ENCODE peak calls at places on chromosome 22, in eight cellular contexts. One of them, this sample, is unnamed.

GRCh38 chr22:23129149-23129548 is 12.6 kb downstream of the RSPH14 start:
- DNase-seq in prostate gland: no peak
- DNase-seq in body of pancreas: no peak
- DNase-seq in suprapubic skin: no peak
- DNase-seq in upper lobe of left lung: no peak
- DNase-seq in A549: no peak
- DNase-seq in uterus: no peak
- DNase-seq in tibial nerve: no peak
- DNase-seq in this sample: no peak

GRCh38 chr22:17767236-17768065 is 6.8 kb downstream of the BID start:
- DNase-seq in prostate gland: no peak
- DNase-seq in body of pancreas: no peak
- DNase-seq in suprapubic skin: no peak
- DNase-seq in upper lobe of left lung: no peak
- DNase-seq in A549: no peak
- DNase-seq in uterus: no peak
- DNase-seq in tibial nerve: no peak
- DNase-seq in this sample: no peak

GRCh38 chr22:24325105-24325757 is 54.6 kb downstream of the SPECC1L start:
- DNase-seq in prostate gland: peak; percentile 19
- DNase-seq in body of pancreas: no peak
- DNase-seq in suprapubic skin: no peak
- DNase-seq in upper lobe of left lung: no peak
- DNase-seq in A549: peak; percentile 16
- DNase-seq in uterus: no peak
- DNase-seq in tibial nerve: no peak
- DNase-seq in this sample: no peak

GRCh38 chr22:22710719-22711531 is 66.5 kb downstream of the GGTLC2 start:
- DNase-seq in prostate gland: peak; percentile 58
- DNase-seq in body of pancreas: peak; percentile 70
- DNase-seq in suprapubic skin: no peak
- DNase-seq in upper lobe of left lung: peak; percentile 50
- DNase-seq in A549: peak; percentile 46
- DNase-seq in uterus: peak; percentile 26
- DNase-seq in tibial nerve: peak; percentile 40
- DNase-seq in this sample: peak; percentile 15

GRCh38 chr22:46812034-46812605 is 49.7 kb downstream of the TBC1D22A start:
- DNase-seq in prostate gland: no peak
- DNase-seq in body of pancreas: no peak
- DNase-seq in suprapubic skin: no peak
- DNase-seq in upper lobe of left lung: no peak
- DNase-seq in A549: no peak
- DNase-seq in uterus: no peak
- DNase-seq in tibial nerve: no peak
- DNase-seq in this sample: no peak

GRCh38 chr22:42270178-42270511 is 308 bp downstream of the TCF20 start:
- DNase-seq in prostate gland: no peak
- DNase-seq in body of pancreas: peak; percentile 37
- DNase-seq in suprapubic skin: no peak
- DNase-seq in upper lobe of left lung: no peak
- DNase-seq in A549: no peak
- DNase-seq in uterus: no peak
- DNase-seq in tibial nerve: no peak
- DNase-seq in this sample: no peak

GRCh38 chr22:49956418-49956770 is 4.2 kb upstream of the PIM3 start:
- DNase-seq in prostate gland: no peak
- DNase-seq in body of pancreas: no peak
- DNase-seq in suprapubic skin: peak; percentile 65
- DNase-seq in upper lobe of left lung: peak; percentile 81
- DNase-seq in A549: no peak
- DNase-seq in uterus: no peak
- DNase-seq in tibial nerve: no peak
- DNase-seq in this sample: no peak

GRCh38 chr22:25402501-25403283 is 161.8 kb upstream of the GRK3 start:
- DNase-seq in prostate gland: peak; percentile 41
- DNase-seq in body of pancreas: peak; percentile 37
- DNase-seq in suprapubic skin: no peak
- DNase-seq in upper lobe of left lung: no peak
- DNase-seq in A549: no peak
- DNase-seq in uterus: peak; percentile 32
- DNase-seq in tibial nerve: no peak
- DNase-seq in this sample: no peak

GRCh38 chr22:19703869-19704268 is 10.4 kb upstream of the SEPTIN5 start:
- DNase-seq in prostate gland: no peak
- DNase-seq in body of pancreas: no peak
- DNase-seq in suprapubic skin: no peak
- DNase-seq in upper lobe of left lung: peak; percentile 34
- DNase-seq in A549: no peak
- DNase-seq in uterus: no peak
- DNase-seq in tibial nerve: no peak
- DNase-seq in this sample: no peak

GRCh38 chr22:35452351-35452781 is 52.4 kb downstream of the MCM5 start:
- DNase-seq in prostate gland: peak; percentile 86
- DNase-seq in body of pancreas: peak; percentile 44
- DNase-seq in suprapubic skin: no peak
- DNase-seq in upper lobe of left lung: peak; percentile 43
- DNase-seq in A549: no peak
- DNase-seq in uterus: no peak
- DNase-seq in tibial nerve: no peak
- DNase-seq in this sample: no peak

GRCh38 chr22:33923660-33924246 is 3.5 kb upstream of the LARGE1 start:
- DNase-seq in prostate gland: peak; percentile 74
- DNase-seq in body of pancreas: peak; percentile 80
- DNase-seq in suprapubic skin: no peak
- DNase-seq in upper lobe of left lung: no peak
- DNase-seq in A549: peak; percentile 43
- DNase-seq in uterus: peak; percentile 77
- DNase-seq in tibial nerve: peak; percentile 33
- DNase-seq in this sample: peak; percentile 67

GRCh38 chr22:46574438-46574992 is 37.1 kb upstream of the CELSR1 start:
- DNase-seq in prostate gland: no peak
- DNase-seq in body of pancreas: no peak
- DNase-seq in suprapubic skin: peak; percentile 64
- DNase-seq in upper lobe of left lung: no peak
- DNase-seq in A549: no peak
- DNase-seq in uterus: no peak
- DNase-seq in tibial nerve: no peak
- DNase-seq in this sample: peak; percentile 76

GRCh38 chr22:32528316-32528715 is 53.7 kb downstream of the FBXO7 start:
- DNase-seq in prostate gland: no peak
- DNase-seq in body of pancreas: no peak
- DNase-seq in suprapubic skin: no peak
- DNase-seq in upper lobe of left lung: no peak
- DNase-seq in A549: no peak
- DNase-seq in uterus: no peak
- DNase-seq in tibial nerve: no peak
- DNase-seq in this sample: no peak

GRCh38 chr22:35390933-35391332 is 9.0 kb upstream of the MCM5 start:
- DNase-seq in prostate gland: no peak
- DNase-seq in body of pancreas: no peak
- DNase-seq in suprapubic skin: no peak
- DNase-seq in upper lobe of left lung: no peak
- DNase-seq in A549: no peak
- DNase-seq in uterus: no peak
- DNase-seq in tibial nerve: no peak
- DNase-seq in this sample: no peak

DNA sequence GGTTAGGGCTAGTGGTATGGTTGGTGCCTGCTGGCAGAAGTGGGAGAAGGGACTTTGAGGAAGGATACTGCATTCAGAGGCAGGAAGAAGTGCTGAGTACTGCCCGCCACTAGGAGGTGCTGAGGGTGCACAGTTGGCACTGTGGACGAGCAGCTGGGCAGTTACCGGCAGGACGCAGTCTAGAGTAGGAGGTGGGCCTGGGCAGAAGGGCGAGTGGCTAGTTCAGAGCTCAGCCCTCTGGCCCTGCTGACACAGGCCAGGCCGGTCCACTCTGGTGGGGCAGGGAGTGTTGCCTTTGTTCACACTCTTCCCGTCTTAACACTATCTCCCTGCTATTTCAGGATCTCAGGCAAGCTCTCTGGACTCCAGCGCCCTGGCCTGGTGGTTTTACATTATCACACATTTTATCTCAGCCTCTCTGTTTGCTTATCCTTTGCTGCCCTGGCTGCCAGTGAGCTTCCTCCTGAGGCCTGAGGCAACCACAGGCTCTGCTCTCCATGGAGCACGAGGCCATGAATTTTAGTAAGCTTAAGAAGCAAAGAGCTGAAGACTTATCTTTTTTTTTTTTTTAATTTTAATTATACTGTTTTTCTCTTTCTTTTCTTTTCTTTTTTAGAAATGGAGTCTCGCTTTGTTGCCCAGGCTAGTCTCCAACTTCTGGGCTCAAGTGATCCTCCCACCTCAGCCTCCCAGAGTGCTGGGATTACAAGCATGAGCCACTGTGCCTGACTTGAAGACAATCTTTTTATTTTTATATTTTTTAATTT is 26.9 kb downstream of the SNAP29 start:
- DNase-seq in prostate gland: peak; percentile 87
- DNase-seq in body of pancreas: peak; percentile 90
- DNase-seq in suprapubic skin: peak; percentile 78
- DNase-seq in upper lobe of left lung: peak; percentile 70
- DNase-seq in A549: peak; percentile 83
- DNase-seq in uterus: peak; percentile 70
- DNase-seq in tibial nerve: peak; percentile 45
- DNase-seq in this sample: peak; percentile 91
- TF ChIP-seq POLR2A in prostate gland: no peak
- TF ChIP-seq POLR2A in body of pancreas: peak; percentile 20
- TF ChIP-seq POLR2A in suprapubic skin: no peak
- TF ChIP-seq POLR2A in upper lobe of left lung: no peak
- TF ChIP-seq POLR2A in A549: peak; percentile 26
- TF ChIP-seq POLR2A in uterus: no peak
- TF ChIP-seq POLR2A in tibial nerve: no peak
- TF ChIP-seq POLR2A in this sample: no peak

DNA sequence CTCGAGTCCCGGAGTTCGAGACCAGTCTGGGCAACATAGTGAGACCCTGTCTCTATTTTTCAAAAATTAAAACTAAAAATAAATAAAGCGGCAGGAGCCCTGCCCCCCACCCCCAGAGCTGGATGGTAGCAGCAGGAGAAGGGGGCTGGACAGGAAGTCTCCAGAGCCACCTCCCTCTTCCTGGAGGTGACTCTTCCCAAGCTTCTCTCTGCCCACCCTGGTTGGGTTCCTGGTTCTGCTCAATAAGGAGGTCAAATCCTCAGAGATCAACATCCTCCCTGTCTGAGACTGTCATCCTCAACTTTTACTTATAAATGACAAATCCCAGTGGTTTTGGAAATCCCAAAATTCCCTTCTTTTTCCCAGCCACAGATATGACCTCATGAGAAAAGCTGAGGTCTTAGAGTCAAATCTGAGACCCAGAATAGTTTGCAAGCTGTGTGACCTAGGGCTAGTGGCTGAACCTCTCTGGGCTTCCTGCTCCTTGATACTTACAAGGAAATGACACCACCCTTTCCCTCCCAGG is 987 bp downstream of the C1QTNF6 start:
- DNase-seq in prostate gland: no peak
- DNase-seq in body of pancreas: no peak
- DNase-seq in suprapubic skin: peak; percentile 47
- DNase-seq in upper lobe of left lung: no peak
- DNase-seq in A549: no peak
- DNase-seq in uterus: no peak
- DNase-seq in tibial nerve: no peak
- DNase-seq in this sample: no peak
- H3K4me3 ChIP-seq in prostate gland: no peak overlapping the region
- H3K4me3 ChIP-seq in body of pancreas: no peak overlapping the region
- H3K4me3 ChIP-seq in suprapubic skin: peak overlapping the region; percentile 42
- H3K4me3 ChIP-seq in upper lobe of left lung: no peak overlapping the region
- H3K4me3 ChIP-seq in A549: peak overlapping the region; percentile 60
- H3K4me3 ChIP-seq in uterus: peak overlapping the region; percentile 37
- H3K4me3 ChIP-seq in tibial nerve: peak overlapping the region; percentile 49
- H3K4me3 ChIP-seq in this sample: no peak overlapping the region

DNA sequence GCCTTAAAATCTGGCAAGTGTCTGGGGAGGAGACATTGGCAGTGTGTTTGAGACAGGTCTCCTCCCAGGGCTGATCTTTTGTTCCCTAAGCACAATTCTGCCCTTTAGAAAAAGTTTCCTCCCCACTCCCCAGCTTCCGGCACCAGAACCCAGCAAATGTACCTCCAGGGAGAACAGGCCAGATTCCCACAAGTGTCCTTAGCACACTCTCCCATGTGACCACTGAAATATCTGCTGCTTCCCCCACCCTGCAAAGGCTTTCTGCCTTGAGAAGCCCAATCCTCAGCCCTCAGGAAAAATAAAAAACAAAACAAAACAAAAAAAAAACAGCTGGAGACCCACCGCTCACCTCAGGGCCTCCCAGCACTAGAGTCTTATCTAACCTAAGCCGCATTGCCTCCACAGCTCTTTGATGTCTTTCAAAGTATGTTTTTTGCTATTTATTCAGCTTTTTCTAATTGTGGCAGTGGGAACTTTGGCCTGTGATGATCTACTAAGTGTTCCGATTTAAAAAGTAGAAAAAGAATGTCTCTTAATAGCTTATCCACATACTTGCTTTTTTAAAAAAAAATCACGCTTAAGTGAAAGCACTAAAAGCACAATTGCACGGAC is 29.0 kb upstream of the FBLN1 start:
- DNase-seq in prostate gland: no peak
- DNase-seq in body of pancreas: no peak
- DNase-seq in suprapubic skin: no peak
- DNase-seq in upper lobe of left lung: no peak
- DNase-seq in A549: no peak
- DNase-seq in uterus: no peak
- DNase-seq in tibial nerve: no peak
- DNase-seq in this sample: no peak
- TF ChIP-seq POLR2A in prostate gland: no peak
- TF ChIP-seq POLR2A in body of pancreas: no peak
- TF ChIP-seq POLR2A in suprapubic skin: no peak
- TF ChIP-seq POLR2A in upper lobe of left lung: no peak
- TF ChIP-seq POLR2A in A549: no peak
- TF ChIP-seq POLR2A in uterus: no peak
- TF ChIP-seq POLR2A in tibial nerve: no peak
- TF ChIP-seq POLR2A in this sample: no peak

DNA sequence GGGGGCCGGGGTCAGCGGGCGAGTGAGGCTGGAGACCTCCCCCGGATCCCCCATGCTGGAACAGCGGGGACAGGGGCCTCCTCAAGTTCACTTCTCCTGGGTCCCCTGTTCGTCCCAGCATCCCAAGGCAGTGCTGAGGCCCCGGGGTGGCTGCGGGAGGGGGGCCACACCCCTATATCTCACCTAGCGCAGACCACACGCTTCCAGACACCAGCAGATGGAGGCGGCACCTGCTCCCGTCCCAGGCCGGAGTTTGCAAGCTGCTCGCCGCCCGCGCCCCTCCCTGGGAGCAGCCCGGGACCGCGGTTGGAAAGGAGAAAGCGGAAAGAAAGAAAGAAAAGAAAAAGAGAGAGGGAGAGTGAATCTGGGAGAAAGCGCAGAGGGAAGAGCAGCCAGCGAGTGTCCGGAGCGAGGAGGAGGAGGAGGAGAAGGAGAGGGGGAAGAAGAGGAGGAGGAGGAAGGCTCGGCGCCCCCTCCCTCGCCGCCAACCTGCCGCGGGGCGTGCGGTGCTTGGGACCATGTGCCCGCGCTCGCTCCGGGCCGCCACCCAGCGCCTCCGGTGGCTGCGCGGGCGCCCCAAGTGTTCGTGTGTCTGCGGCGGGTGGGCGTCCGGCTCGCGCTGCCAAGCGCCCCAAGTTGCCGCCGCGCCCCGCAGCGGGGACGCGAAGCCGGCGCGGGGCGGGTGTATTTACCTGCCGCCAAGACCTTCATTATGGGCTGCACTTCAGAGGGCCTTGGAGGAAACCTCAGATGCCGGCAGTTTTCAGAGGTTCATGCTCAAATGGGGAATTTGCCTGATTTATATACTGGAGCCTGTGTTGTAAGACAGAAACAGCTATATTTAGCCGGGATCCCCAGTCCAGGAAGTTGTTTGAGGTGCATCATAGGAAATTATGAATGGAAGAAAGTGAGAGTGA is at the start of gene LIF:
- DNase-seq in prostate gland: no peak
- DNase-seq in body of pancreas: peak; percentile 38
- DNase-seq in suprapubic skin: no peak
- DNase-seq in upper lobe of left lung: peak; percentile 89
- DNase-seq in A549: no peak
- DNase-seq in uterus: no peak
- DNase-seq in tibial nerve: no peak
- DNase-seq in this sample: no peak
- H3K4me3 ChIP-seq in prostate gland: peak within 1 kb of the TSS; percentile 41
- H3K4me3 ChIP-seq in body of pancreas: no peak within 1 kb of the TSS
- H3K4me3 ChIP-seq in suprapubic skin: peak within 1 kb of the TSS; percentile 61
- H3K4me3 ChIP-seq in upper lobe of left lung: peak within 1 kb of the TSS; percentile 46
- H3K4me3 ChIP-seq in A549: no peak within 1 kb of the TSS
- H3K4me3 ChIP-seq in uterus: peak within 1 kb of the TSS; percentile 33
- H3K4me3 ChIP-seq in tibial nerve: peak within 1 kb of the TSS; percentile 59
- H3K4me3 ChIP-seq in this sample: peak within 1 kb of the TSS; percentile 44